ENCODE peak calls at places on chromosomes 13 and 19, in four cellular contexts. P is neural progenitor cell, K is fibroblast of lung, O is tibial nerve. T is an unnamed sample.

GRCh38 chr13:89455741-89456140 is 1784.6 kb downstream of the SLITRK5 start:
- DNase-seq in O (no peak), P (no peak), K (no peak), T (no peak)

GRCh38 chr13:48624016-48624415 is 29.7 kb upstream of the CYSLTR2 start:
- DNase-seq in K (no peak), P (no peak), O (no peak), T (no peak)

GRCh38 chr19:29579308-29579910 is 26.7 kb upstream of the POP4 start:
- DNase-seq in O (no peak), P (no peak), K (no peak), T (no peak)

GRCh38 chr13:24671367-24672117 is 8.7 kb upstream of the ATP12A start:
- DNase-seq in P (peak), O (peak), K (peak), T (peak)

GRCh38 chr13:46479286-46479685 is 73.7 kb upstream of the LRCH1 start:
- DNase-seq in O (no peak), P (no peak), K (no peak), T (no peak)

GRCh38 chr13:45674908-45675307 is 27.2 kb upstream of the CBY2 start:
- DNase-seq in P (peak), K (peak), O (no peak), T (peak)

GRCh38 chr19:50820549-50821247 is 2.9 kb downstream of the KLK1 start:
- DNase-seq in K (no peak), P (no peak), O (no peak), T (no peak)

GRCh38 chr13:102484329-102484728 is 82.5 kb upstream of the FGF14 start:
- DNase-seq in O (no peak), K (peak), P (peak), T (no peak)

GRCh38 chr13:33072282-33072681 is 56.1 kb downstream of the KL start:
- DNase-seq in O (no peak), K (no peak), P (no peak), T (peak)

GRCh38 chr19:2477141-2477710 is 1.3 kb downstream of the GADD45B start:
- DNase-seq in K (no peak), P (peak), O (no peak), T (no peak)

GRCh38 chr19:45051929-45052579 is 13.2 kb downstream of the CLASRP start:
- DNase-seq in K (no peak), O (no peak), P (no peak), T (no peak)

GRCh38 chr19:48735031-48735615 is 5.3 kb downstream of the RASIP1 start:
- DNase-seq in P (peak), K (no peak), O (no peak), T (no peak)

GRCh38 chr13:46334008-46334407 is 53.0 kb downstream of the RUBCNL start:
- DNase-seq in P (no peak), K (no peak), O (no peak), T (no peak)

GRCh38 chr19:11460207-11460606 is 20.6 kb downstream of the ELAVL3 start:
- DNase-seq in P (no peak), O (no peak), K (no peak), T (no peak)

GRCh38 chr19:17394891-17395415 is 957 bp upstream of the CCDC194 start:
- DNase-seq in P (peak), O (peak), K (peak), T (peak)

GRCh38 chr13:42991892-42992584 is at the start of gene EPSTI1:
- DNase-seq in O (peak), P (peak), K (peak), T (peak)

GRCh38 chr19:8577247-8577646 is at the start of gene MYO1F:
- DNase-seq in P (no peak), K (no peak), O (peak), T (no peak)

GRCh38 chr19:55490478-55491436 is 2.5 kb downstream of the SSC5D start:
- DNase-seq in O (no peak), P (no peak), K (no peak), T (no peak)

GRCh38 chr13:100588350-100589177 is at the start of gene GGACT:
- DNase-seq in K (peak), P (peak), O (peak), T (peak)

GRCh38 chr13:100589178-100589725 is 663 bp upstream of the GGACT start:
- DNase-seq in K (no peak), P (no peak), O (no peak), T (no peak)

GRCh38 chr13:100581030-100581429 is 7.6 kb downstream of the GGACT start:
- DNase-seq in O (no peak), P (no peak), K (no peak), T (no peak)

GRCh38 chr13:100581504-100581903 is 7.1 kb downstream of the GGACT start:
- DNase-seq in K (no peak), O (no peak), P (no peak), T (no peak)

GRCh38 chr13:100584901-100585300 is 3.7 kb downstream of the GGACT start:
- DNase-seq in P (no peak), O (no peak), K (no peak), T (no peak)
- TF ChIP-seq CTCF in P (no peak), O (no peak), K (no peak), T (no peak)

GRCh38 chr19:58561373-58562125 is 3.1 kb upstream of the UBE2M start:
- DNase-seq in P (no peak), K (no peak), O (no peak), T (no peak)
- H3K4me3 ChIP-seq in P (no peak), K (no peak), O (peak), T (peak)

GRCh38 chr19:18589380-18590272 is 1.0 kb downstream of the REX1BD start:
- DNase-seq in K (peak), O (peak), P (peak), T (peak)

GRCh38 chr19:18591735-18592385 is 3.3 kb downstream of the REX1BD start:
- DNase-seq in K (no peak), O (no peak), P (no peak), T (no peak)

GRCh38 chr19:18588611-18589379 is at the start of gene REX1BD:
- DNase-seq in P (peak), K (peak), O (peak), T (peak)

GRCh38 chr19:18587962-18588610 is 512 bp upstream of the REX1BD start:
- DNase-seq in O (no peak), K (no peak), P (no peak), T (no peak)

DNA sequence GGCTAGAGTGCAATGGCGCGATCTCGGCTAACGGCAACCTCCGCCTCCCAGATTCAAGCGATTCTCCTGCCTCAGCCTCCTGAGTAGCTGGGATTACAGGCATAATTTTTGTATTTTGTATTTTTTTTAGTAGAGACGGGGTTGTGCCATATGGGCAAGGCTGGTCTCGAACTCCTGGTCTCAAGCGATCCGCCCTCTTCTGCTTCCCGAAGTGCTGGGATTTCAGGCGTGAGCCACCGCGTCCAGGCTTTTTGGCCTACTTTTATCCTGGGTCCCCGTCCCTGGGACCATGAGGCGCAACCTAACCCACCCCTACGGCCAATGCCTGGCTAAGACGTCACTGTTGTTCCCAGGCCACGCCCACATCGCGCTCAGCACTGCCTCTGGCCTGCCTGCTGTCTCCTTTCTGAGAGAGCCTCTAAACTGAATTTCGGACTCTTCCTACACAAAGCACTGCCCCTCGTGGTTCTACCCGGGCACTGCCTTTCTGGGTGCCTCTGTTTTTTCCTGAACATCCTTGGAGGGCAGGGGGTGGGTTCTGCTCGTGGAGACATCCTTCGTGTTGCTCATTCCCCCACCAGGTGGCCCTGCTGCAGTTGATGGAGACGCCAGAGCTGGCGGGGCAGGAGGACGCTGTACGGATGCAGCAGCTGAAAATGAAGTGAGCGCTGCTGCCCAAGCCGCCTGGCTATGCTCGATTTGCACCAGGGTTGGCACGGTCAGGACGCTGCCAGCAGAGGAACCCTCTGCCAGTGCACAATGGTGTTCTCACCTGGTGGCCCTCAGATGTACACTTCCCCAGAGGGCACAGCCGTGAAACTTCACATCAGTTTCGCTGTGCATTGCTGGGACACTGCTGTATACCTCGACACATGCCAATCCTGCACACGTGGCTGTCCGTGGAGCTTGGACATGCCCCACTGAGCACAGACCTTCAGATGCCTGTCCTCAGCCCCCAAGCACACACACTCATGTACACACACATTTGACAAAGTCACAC is 2.0 kb downstream of the REX1BD start:
- DNase-seq in O (peak), P (peak), K (peak), T (peak)
- TF ChIP-seq CTCF in O (no peak), P (peak), K (no peak), T (peak)

GRCh38 chr19:35013820-35014754 is 14.0 kb downstream of the GRAMD1A start:
- DNase-seq in K (no peak), P (no peak), O (no peak), T (no peak)

GRCh38 chr19:35011091-35011689 is 11.1 kb downstream of the GRAMD1A start:
- DNase-seq in K (no peak), O (no peak), P (no peak), T (no peak)

GRCh38 chr19:35013047-35013819 is 13.1 kb downstream of the GRAMD1A start:
- DNase-seq in P (peak), O (peak), K (peak), T (peak)

GRCh38 chr19:35009424-35010415 is 9.6 kb downstream of the GRAMD1A start:
- DNase-seq in P (no peak), O (no peak), K (no peak), T (no peak)

GRCh38 chr19:35011737-35012682 is 11.9 kb downstream of the GRAMD1A start:
- DNase-seq in P (no peak), K (no peak), O (no peak), T (no peak)
- H3K4me3 ChIP-seq in P (no peak), K (no peak), O (no peak), T (no peak)

GRCh38 chr13:61286148-61286745 is 129.4 kb downstream of the PCDH20 start:
- DNase-seq in O (no peak), K (no peak), P (peak), T (peak)
- TF ChIP-seq CTCF in O (no peak), K (no peak), P (peak), T (no peak)

GRCh38 chr13:27622102-27622820 is 569 bp downstream of the POLR1D start:
- DNase-seq in O (peak), K (peak), P (no peak), T (peak)

GRCh38 chr13:27621366-27622101 is at the start of gene POLR1D:
- DNase-seq in O (peak), K (peak), P (peak), T (peak)

GRCh38 chr13:27624071-27624470 is 2.4 kb downstream of the POLR1D start:
- DNase-seq in P (no peak), K (no peak), O (no peak), T (no peak)

GRCh38 chr13:27621116-27621365 is 651 bp upstream of the POLR1D start:
- DNase-seq in K (no peak), O (no peak), P (no peak), T (no peak)

DNA sequence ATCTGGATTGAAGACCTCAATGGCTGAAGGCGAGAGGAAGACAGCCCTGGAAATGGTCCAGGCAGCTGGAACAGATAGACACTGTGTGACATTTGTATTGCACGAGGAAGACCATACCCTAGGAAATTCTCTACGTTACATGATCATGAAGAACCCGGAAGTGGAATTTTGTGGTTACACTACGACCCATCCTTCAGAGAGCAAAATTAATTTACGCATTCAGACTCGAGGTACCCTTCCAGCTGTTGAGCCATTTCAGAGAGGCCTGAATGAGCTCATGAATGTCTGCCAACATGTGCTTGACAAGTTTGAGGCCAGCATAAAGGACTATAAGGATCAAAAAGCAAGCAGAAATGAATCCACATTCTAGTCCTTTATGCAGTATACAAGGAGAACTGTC is 1.2 kb downstream of the POLR1D start:
- DNase-seq in K (no peak), O (no peak), P (no peak), T (no peak)
- H3K4me3 ChIP-seq in K (peak), O (no peak), P (peak), T (peak)

DNA sequence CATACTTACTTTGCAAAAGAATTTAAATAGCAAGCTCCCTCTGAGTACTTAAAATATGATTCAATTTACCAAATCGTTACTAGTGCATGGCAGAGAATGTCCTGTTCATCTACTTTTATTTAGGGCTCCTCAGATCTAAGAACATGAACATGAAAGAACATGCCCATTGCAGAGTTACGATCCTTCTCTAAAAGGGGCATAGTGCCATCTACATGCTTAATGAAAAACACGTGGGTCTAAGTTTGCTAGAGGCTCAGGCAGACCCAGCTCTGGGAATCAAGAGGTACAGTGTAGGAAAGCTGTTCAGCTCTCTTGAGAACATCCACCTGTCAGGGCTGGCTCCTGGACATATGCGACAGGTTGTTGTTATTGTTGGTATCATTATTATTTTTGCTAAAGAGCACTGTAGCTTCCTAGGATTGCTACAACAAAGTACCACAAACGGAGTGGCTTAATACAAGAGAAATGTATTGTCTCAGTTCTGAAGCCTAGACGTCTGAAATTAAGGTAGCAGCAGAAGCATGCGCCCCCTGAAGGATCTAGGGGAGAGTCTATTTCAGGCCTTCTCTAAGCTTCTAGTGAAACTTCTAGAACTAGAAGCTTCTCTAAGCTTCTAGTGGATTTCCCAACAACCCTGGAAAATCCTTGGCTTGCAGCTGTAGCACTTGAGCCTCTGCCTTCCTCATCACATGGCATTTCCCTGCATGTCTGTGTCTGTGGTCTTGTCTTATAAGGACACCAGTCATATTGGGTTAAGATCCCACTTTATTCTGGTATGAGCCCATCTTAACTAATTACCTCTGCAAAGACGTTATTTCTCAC is 133.9 kb downstream of the DCT start:
- DNase-seq in K (peak), O (no peak), P (no peak), T (peak)
- TF ChIP-seq CTCF in K (no peak), O (no peak), P (no peak), T (peak)

GRCh38 chr13:96822900-96823299 is 171.4 kb downstream of the OXGR1 start:
- DNase-seq in O (no peak), P (peak), K (peak), T (peak)

GRCh38 chr13:96824110-96824509 is 170.2 kb downstream of the OXGR1 start:
- DNase-seq in O (no peak), P (no peak), K (no peak), T (peak)

GRCh38 chr13:96819375-96819774 is 174.9 kb downstream of the OXGR1 start:
- DNase-seq in P (no peak), K (no peak), O (no peak), T (no peak)

GRCh38 chr13:96821971-96822370 is 172.3 kb downstream of the OXGR1 start:
- DNase-seq in K (no peak), O (no peak), P (no peak), T (no peak)

GRCh38 chr13:96821381-96821780 is 172.9 kb downstream of the OXGR1 start:
- DNase-seq in O (no peak), K (peak), P (no peak), T (peak)
- H3K4me3 ChIP-seq in O (no peak), K (no peak), P (no peak), T (no peak)

GRCh38 chr19:38557205-38557799 is 60.5 kb downstream of the MAP4K1 start:
- DNase-seq in O (no peak), K (no peak), P (no peak), T (no peak)
- TF ChIP-seq CTCF in O (no peak), K (no peak), P (no peak), T (no peak)

GRCh38 chr13:41006951-41007350 is 12.2 kb downstream of the ELF1 start:
- DNase-seq in K (no peak), O (no peak), P (no peak), T (no peak)

GRCh38 chr13:41007359-41008118 is 11.6 kb downstream of the ELF1 start:
- DNase-seq in P (peak), O (no peak), K (peak), T (no peak)

GRCh38 chr13:41006296-41006695 is 12.8 kb downstream of the ELF1 start:
- DNase-seq in K (no peak), P (no peak), O (no peak), T (no peak)

GRCh38 chr13:41004875-41005693 is 14.0 kb downstream of the ELF1 start:
- DNase-seq in K (no peak), O (no peak), P (no peak), T (peak)

GRCh38 chr13:41005709-41006108 is 13.4 kb downstream of the ELF1 start:
- DNase-seq in P (no peak), K (no peak), O (no peak), T (no peak)
- H3K4me3 ChIP-seq in P (no peak), K (no peak), O (no peak), T (no peak)